ENCODE peak calls at places on chromosomes 6 and 20, in five cellular contexts. W, A, T, R and F are unnamed samples.

GRCh38 chr20:19824861-19825260 is 66.8 kb downstream of the RIN2 start:
- DNase-seq in A (no peak), R (no peak), W (no peak), T (no peak), F (no peak)

GRCh38 chr6:139743629-139744028 is 369.2 kb upstream of the CITED2 start:
- DNase-seq in T (no peak), A (no peak), W (no peak), R (no peak), F (no peak)

GRCh38 chr20:1663917-1664316 is 6.3 kb upstream of the SIRPG start:
- DNase-seq in W (no peak), A (peak), T (no peak), R (no peak), F (peak)

GRCh38 chr6:115898246-115898645 is 162.4 kb downstream of the FRK start:
- DNase-seq in T (no peak), R (no peak), A (no peak), W (no peak), F (no peak)

GRCh38 chr20:23116301-23117089 is 30.4 kb upstream of the CD93 start:
- DNase-seq in T (no peak), W (no peak), A (no peak), R (no peak), F (no peak)

GRCh38 chr20:10402938-10403593 is 31.0 kb downstream of the MKKS start:
- DNase-seq in R (no peak), T (no peak), W (no peak), A (no peak), F (no peak)

GRCh38 chr20:42260216-42260615 is 642.0 kb upstream of the CHD6 start:
- DNase-seq in T (no peak), A (no peak), R (no peak), W (no peak), F (no peak)

GRCh38 chr20:58224097-58224496 is 4.4 kb downstream of the ANKRD60 start:
- DNase-seq in T (no peak), W (no peak), R (no peak), A (no peak), F (no peak)

GRCh38 chr20:10329387-10330005 is 104.5 kb downstream of the MKKS start:
- DNase-seq in T (no peak), R (no peak), A (no peak), W (no peak), F (no peak)

GRCh38 chr6:135503703-135504475 is 6.3 kb upstream of the AHI1 start:
- DNase-seq in A (no peak), R (no peak), W (no peak), T (no peak), F (no peak)